ENCODE peak calls at places on chromosomes 13 and 19, in six cellular contexts. L is BE2C, C is cardiac fibroblast, Q is astrocyte of the cerebellum, Z is lower lobe of right lung, B is IMR-90. A is an unnamed sample.

GRCh38 chr13:44815507-44816074 is 173.7 kb downstream of the NUFIP1 start:
- DNase-seq in Q (peak; percentile 94), L (no peak), B (peak; percentile 98), Z (peak; percentile 45), C (peak; percentile 98), A (peak; percentile 95)

GRCh38 chr13:27745301-27745700 is 47.0 kb upstream of the GSX1 start:
- DNase-seq in Z (no peak), B (no peak), Q (no peak), L (no peak), C (no peak), A (no peak)

GRCh38 chr13:75486654-75487053 is 4.7 kb upstream of the TBC1D4 start:
- DNase-seq in Q (no peak), B (no peak), L (no peak), Z (no peak), C (no peak), A (no peak)

GRCh38 chr13:34721631-34722144 is 220.4 kb upstream of the NBEA start:
- DNase-seq in C (no peak), L (peak; percentile 36), Z (no peak), Q (no peak), B (no peak), A (no peak)

GRCh38 chr19:13906525-13906904 is 514 bp downstream of the CC2D1A start:
- DNase-seq in Q (no peak), B (no peak), C (peak; percentile 9), L (no peak), Z (peak; percentile 64), A (no peak)

GRCh38 chr13:51525567-51526165 is 58.6 kb upstream of the WDFY2 start:
- DNase-seq in L (no peak), C (peak; percentile 71), Q (no peak), Z (no peak), B (peak; percentile 72), A (no peak)

GRCh38 chr13:22463089-22463488 is 717.7 kb upstream of the SGCG start:
- DNase-seq in C (no peak), L (no peak), B (no peak), Q (no peak), Z (no peak), A (no peak)

GRCh38 chr13:107370036-107370785 is 802.3 kb upstream of the ARGLU1 start:
- DNase-seq in L (no peak), Z (no peak), C (peak; percentile 12), B (peak; percentile 90), Q (peak; percentile 27), A (peak; percentile 80)

GRCh38 chr19:48533770-48534169 is 18.2 kb upstream of the SULT2B1 start:
- DNase-seq in B (no peak), Q (no peak), Z (no peak), L (no peak), C (no peak), A (no peak)

GRCh38 chr19:41351339-41352245 is 2.1 kb downstream of the TGFB1 start:
- DNase-seq in C (peak; percentile 54), L (peak; percentile 46), Z (peak; percentile 85), B (peak; percentile 42), Q (no peak), A (peak; percentile 60)

GRCh38 chr19:8054169-8054568 is 1.6 kb downstream of the CCL25 start:
- DNase-seq in L (no peak), Z (no peak), Q (no peak), B (no peak), C (no peak), A (no peak)

GRCh38 chr13:75762066-75762937 is 126.2 kb downstream of the LMO7 start:
- DNase-seq in L (no peak), B (peak; percentile 63), C (no peak), Q (no peak), Z (no peak), A (no peak)

GRCh38 chr19:11693505-11694499 is 44.9 kb downstream of the ZNF823 start:
- DNase-seq in C (peak; percentile 74), Z (no peak), Q (peak; percentile 18), B (peak; percentile 75), L (peak; percentile 62), A (peak; percentile 32)

GRCh38 chr19:13846533-13847032 is 30.4 kb upstream of the NANOS3 start:
- DNase-seq in Q (peak; percentile 77), L (peak; percentile 94), Z (peak; percentile 96), C (peak; percentile 89), B (peak; percentile 93), A (peak; percentile 96)

GRCh38 chr13:85314686-85315085 is 484.5 kb downstream of the SLITRK6 start:
- DNase-seq in Z (no peak), B (no peak), Q (no peak), L (no peak), C (no peak), A (no peak)

GRCh38 chr19:50875795-50876422 is 2.7 kb downstream of the KLK2 start:
- DNase-seq in C (no peak), B (no peak), Z (no peak), Q (no peak), L (no peak), A (no peak)

GRCh38 chr19:5693195-5694166 is 3.4 kb downstream of the RPL36 start:
- DNase-seq in Z (peak; percentile 44), Q (no peak), L (no peak), C (no peak), B (no peak), A (no peak)

GRCh38 chr19:11331502-11331901 is 8.0 kb downstream of the RAB3D start:
- DNase-seq in L (no peak), C (no peak), Z (no peak), B (no peak), Q (no peak), A (no peak)

GRCh38 chr13:110877737-110878136 is 37.1 kb downstream of the ANKRD10 start:
- DNase-seq in Q (no peak), L (no peak), B (peak; percentile 14), Z (no peak), C (no peak), A (no peak)

GRCh38 chr13:114078501-114079451 is 53.6 kb downstream of the RASA3 start:
- DNase-seq in Q (peak; percentile 43), L (no peak), C (peak; percentile 70), Z (peak; percentile 59), B (peak; percentile 84), A (peak; percentile 79)

GRCh38 chr19:8512115-8512967 is 1.6 kb downstream of the ZNF414 start:
- DNase-seq in Z (no peak), L (peak; percentile 51), C (peak; percentile 25), B (no peak), Q (no peak), A (no peak)

GRCh38 chr13:94063096-94063495 is 416.4 kb downstream of the DCT start:
- DNase-seq in C (peak; percentile 61), L (no peak), B (peak; percentile 85), Z (no peak), Q (no peak), A (peak; percentile 53)

GRCh38 chr19:6239401-6239844 is 40.4 kb downstream of the MLLT1 start:
- DNase-seq in B (peak; percentile 16), C (peak; percentile 51), Q (no peak), Z (no peak), L (no peak), A (no peak)

GRCh38 chr13:58004761-58005160 is 373.2 kb downstream of the PCDH17 start:
- DNase-seq in Q (no peak), L (no peak), Z (no peak), B (no peak), C (no peak), A (no peak)

GRCh38 chr19:41944336-41944735 is 14.8 kb downstream of the RABAC1 start:
- DNase-seq in C (no peak), Z (no peak), Q (no peak), L (no peak), B (no peak), A (no peak)

GRCh38 chr13:31385534-31385933 is 185.8 kb downstream of the B3GLCT start:
- DNase-seq in Z (no peak), L (no peak), Q (no peak), B (no peak), C (no peak), A (no peak)

GRCh38 chr13:21060063-21060826 is 1.1 kb downstream of the LATS2 start:
- DNase-seq in C (peak; percentile 60), Z (peak; percentile 62), B (peak; percentile 51), L (no peak), Q (no peak), A (peak; percentile 54)
- H3K4me3 ChIP-seq in C (peak overlapping the region; percentile 70), Z (peak overlapping the region; percentile 85), B (peak overlapping the region; percentile 74), L (no peak overlapping the region), Q (peak overlapping the region; percentile 87), A (peak overlapping the region; percentile 65)

DNA sequence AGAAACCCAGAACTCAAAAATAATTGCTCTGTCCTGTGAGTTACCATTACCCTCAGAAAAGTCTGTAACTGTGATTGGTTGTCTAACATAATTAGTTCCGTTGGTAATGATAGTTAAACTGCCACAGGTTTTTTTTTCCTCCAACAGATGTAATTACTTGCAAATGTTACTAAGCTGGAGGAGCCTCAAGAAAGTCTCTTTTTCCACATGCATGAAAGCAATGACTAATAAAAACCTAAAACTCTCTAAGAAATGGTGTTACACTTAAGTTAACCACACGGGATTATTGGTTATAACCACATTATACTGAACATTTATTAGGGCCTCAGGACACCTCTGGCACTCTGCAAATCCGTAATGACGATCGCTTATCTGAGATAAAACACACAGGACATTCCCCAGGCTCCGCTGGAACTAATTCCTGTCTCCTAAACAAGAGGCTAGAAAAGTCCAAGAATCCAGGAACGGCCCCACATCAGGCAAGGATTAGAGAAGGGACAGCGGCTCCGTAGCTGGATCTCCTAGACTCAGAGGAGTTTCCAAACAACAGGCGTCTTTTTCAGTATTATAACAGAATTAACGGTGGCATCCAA is 753 bp downstream of the ZNF235 start:
- DNase-seq in Z (no peak), L (peak; percentile 16), B (peak; percentile 3), C (no peak), Q (peak; percentile 15), A (peak; percentile 55)
- TF ChIP-seq CTCF in Z (no peak), L (no peak), B (no peak), C (no peak), Q (no peak), A (no peak)

DNA sequence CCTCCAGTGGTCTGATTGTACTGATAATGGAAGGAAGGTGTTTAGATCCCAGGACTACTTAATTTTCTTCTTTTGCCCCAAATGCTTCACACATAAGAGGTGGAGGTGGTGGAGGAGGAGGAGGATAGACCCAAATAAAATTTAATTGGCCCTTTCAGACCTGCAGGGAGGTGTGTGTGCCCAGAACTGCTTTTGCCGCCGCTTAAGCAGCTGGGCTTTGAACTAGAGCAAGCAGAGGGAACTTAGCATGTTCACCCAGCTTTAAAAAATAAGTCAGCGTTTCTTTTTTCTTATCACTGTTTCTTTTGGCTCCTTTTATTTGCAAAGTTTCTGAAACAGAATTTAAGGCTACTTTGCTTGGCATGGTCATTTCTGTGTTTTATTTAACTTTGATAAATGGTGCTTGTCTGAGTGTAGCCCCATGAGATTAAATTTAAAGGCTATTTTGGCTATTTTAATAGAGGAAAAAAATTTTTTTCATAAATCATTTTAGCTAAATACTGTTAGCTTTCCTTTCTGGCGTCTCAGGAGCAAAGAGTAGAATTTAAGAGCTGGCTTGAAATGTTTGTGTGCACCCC is 43.2 kb upstream of the RNF113B start:
- DNase-seq in Q (no peak), L (no peak), B (no peak), C (no peak), Z (no peak), A (no peak)
- H3K4me3 ChIP-seq in Q (no peak overlapping the region), L (no peak overlapping the region), B (no peak overlapping the region), C (no peak overlapping the region), Z (no peak overlapping the region), A (no peak overlapping the region)

DNA sequence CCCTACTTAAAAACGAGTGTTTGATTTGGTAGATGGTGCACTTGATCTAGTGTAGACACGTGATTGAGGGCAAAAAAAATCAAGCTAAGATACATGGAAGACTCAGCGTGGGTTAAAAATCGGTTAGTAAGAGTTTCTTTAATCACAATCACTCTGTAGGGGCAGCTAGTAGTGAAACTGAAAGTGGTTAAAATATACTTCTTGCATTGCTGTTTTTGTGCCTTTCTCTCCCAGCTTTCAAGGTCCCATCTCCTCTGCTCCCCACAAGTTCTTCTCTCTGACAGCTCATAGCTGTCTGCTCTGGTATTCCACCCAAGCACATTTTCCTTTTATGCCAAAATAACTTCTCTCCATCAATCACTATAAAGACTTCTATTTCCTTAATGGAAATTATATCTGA is 1089.7 kb downstream of the EFNB2 start:
- DNase-seq in C (no peak), L (no peak), B (peak; percentile 11), Q (no peak), Z (no peak), A (peak; percentile 11)
- TF ChIP-seq CTCF in C (no peak), L (no peak), B (no peak), Q (no peak), Z (no peak), A (no peak)

A was measured in astrocyte of the spinal cord.